ENCODE peak calls at places on chromosomes 11 and 22, in four cellular contexts. A is GM12878, L is K562, I is HepG2. D is an unnamed sample.

GRCh38 chr11:8056810-8057463 is 24.1 kb upstream of the TUB start:
- DNase-seq in A (no peak), L (no peak), I (no peak), D (no peak)

GRCh38 chr22:42680648-42681047 is 31.5 kb upstream of the CYB5R3 start:
- DNase-seq in A (no peak), L (no peak), I (no peak), D (no peak)

GRCh38 chr11:120305286-120305685 is 19.8 kb upstream of the TLCD5 start:
- DNase-seq in A (no peak), L (peak), I (no peak), D (no peak)

GRCh38 chr11:35056391-35057093 is 82.4 kb upstream of the CD44 start:
- DNase-seq in A (no peak), L (no peak), I (no peak), D (no peak)

GRCh38 chr11:110165039-110165438 is 71.8 kb downstream of the ZC3H12C start:
- DNase-seq in A (no peak), L (no peak), I (no peak), D (no peak)

GRCh38 chr22:28771195-28771791 is 1.2 kb upstream of the CCDC117 start:
- DNase-seq in A (no peak), L (no peak), I (peak), D (no peak)

GRCh38 chr11:27241316-27242122 is 121.5 kb downstream of the CCDC34 start:
- DNase-seq in A (no peak), L (no peak), I (no peak), D (no peak)

GRCh38 chr11:9562716-9563115 is 10.8 kb upstream of the WEE1 start:
- DNase-seq in A (no peak), L (no peak), I (no peak), D (no peak)

GRCh38 chr11:71342951-71343827 is 90.8 kb upstream of the SHANK2 start:
- DNase-seq in A (no peak), L (peak), I (peak), D (peak)

GRCh38 chr11:79485694-79486093 is 44.9 kb upstream of the TENM4 start:
- DNase-seq in A (no peak), L (no peak), I (no peak), D (no peak)

GRCh38 chr11:122803306-122803705 is 35.0 kb upstream of the CRTAM start:
- DNase-seq in A (no peak), L (no peak), I (no peak), D (no peak)

DNA sequence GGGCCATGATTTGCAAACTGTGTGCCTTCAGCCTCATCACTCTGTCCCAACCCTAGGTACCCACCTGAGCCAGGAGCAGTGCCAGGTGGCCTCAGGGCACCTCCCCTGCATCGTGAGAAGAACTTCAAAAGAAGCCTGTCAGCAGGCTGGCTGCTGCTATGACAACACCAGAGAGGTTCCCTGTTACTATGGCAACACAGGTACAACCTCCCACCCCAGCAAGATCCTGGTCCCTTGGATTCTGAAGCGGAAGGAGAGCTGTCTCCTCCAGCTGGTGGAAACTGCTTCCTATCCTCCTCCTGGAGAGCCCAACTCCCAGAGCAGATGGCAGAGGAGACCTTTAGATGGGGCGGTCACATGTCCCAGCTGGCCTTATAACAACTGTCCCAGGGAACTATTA is 2.9 kb downstream of the ZP1 start:
- DNase-seq in A (no peak), L (peak), I (no peak), D (no peak)
- TF ChIP-seq TARDBP in A (no peak), L (no peak), I (no peak), D (no peak)

DNA sequence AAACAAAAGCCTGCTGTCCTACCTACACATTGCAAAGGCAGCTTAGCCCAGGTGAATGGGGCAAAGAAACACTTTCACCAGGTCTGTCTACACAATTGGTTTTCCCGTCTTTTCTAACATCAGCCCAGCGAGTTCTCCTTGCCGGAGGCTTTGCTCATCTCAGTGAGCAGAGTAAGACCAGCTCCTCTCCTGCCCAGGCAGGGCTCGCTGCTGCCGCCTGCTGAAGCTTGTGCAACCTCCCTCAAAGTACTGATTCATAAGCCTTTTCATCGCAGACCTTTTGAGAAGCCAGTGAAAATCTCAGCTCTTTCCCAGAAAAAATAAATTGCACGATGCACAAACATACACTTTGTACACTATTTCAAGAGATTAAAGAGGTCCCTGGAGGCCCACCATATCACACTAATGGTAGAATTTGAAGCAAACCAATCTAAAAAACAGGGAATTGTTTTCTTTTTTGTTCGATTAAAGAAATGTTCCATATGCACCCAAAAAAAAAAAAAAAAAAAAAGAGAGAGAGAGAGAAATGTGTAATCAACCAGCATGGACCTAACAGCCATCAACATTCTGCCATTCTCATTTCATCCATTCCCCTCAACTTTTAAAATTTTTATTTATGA is 328.1 kb upstream of the MPPED2 start:
- DNase-seq in A (no peak), L (no peak), I (peak), D (peak)
- TF ChIP-seq BHLHE40 in A (no peak), L (no peak), I (no peak), D (no peak)

GRCh38 chr11:12377106-12377823 is at the start of gene PARVA:
- DNase-seq in A (no peak), L (no peak), I (peak), D (peak)
- TF ChIP-seq SP1 in A (no peak), L (no peak), I (no peak), D (no peak)

DNA sequence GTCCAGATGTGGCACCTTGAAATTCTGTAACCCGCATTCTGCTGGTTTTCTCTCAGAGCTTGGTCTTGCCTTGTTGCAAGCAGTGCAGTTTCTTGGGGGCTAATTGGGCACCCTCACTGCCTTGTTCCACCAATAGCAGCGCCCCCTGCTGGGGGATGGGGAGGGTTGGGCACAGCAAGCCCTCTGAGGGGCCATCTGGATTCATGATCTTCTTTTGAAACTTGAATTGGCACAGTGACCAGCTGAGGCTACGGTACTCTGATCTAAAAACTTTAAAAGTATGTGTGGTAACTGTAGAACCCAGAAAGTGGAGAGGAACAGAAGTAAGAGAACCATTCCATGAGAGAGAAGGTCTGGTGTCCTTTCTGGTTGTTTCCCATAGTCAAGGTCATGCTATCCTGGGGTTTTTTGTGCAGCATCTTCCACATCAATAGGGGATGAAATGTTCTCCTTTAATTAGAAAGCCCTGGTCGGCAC is 64.2 kb downstream of the MED15 start:
- DNase-seq in A (no peak), L (peak), I (peak), D (peak)
- TF ChIP-seq TARDBP in A (no peak), L (no peak), I (no peak), D (no peak)

GRCh38 chr11:78354741-78355705 is 62.6 kb downstream of the GAB2 start:
- DNase-seq in A (no peak), L (no peak), I (no peak), D (peak)
- TF ChIP-seq BHLHE40 in A (no peak), L (no peak), I (no peak), D (no peak)

GRCh38 chr11:1632053-1632714 is 2.6 kb downstream of the KRTAP5-5 start:
- DNase-seq in A (no peak), L (no peak), I (no peak), D (no peak)

GRCh38 chr11:1631066-1631568 is 1.5 kb downstream of the KRTAP5-5 start:
- DNase-seq in A (no peak), L (no peak), I (no peak), D (no peak)

GRCh38 chr11:1625541-1625940 is 3.6 kb upstream of the KRTAP5-4 start:
- DNase-seq in A (no peak), L (no peak), I (no peak), D (no peak)

GRCh38 chr11:1629326-1630185 is at the start of gene KRTAP5-5:
- DNase-seq in A (no peak), L (no peak), I (no peak), D (no peak)

GRCh38 chr11:1628506-1629325 is 859 bp upstream of the KRTAP5-5 start:
- DNase-seq in A (no peak), L (peak), I (peak), D (peak)
- TF ChIP-seq SP1 in A (no peak), L (no peak), I (no peak), D (no peak)

DNA sequence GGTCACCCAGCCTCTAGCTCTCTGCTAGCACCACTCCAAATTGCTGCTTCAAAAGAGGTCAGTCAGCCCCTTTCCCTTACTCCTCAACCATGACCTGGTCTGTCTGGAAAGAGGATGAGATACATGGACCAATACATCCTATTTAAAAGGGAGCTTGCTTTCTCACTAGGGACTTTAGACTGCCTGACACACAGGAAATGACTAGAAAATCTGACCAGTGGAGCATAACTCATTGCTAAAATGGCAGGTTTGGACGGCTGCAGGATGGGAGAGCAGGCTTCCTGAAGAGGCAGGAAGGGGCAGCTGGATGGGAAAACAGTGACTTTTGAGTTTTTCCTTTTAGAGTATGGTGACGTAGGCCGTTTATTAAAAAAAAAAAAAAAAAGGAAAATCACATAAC is 25.3 kb downstream of the STIM1 start:
- DNase-seq in A (no peak), L (no peak), I (peak), D (no peak)
- TF ChIP-seq TARDBP in A (no peak), L (no peak), I (no peak), D (no peak)

GRCh38 chr22:30127749-30128166 is 47.5 kb downstream of the HORMAD2 start:
- DNase-seq in A (no peak), L (no peak), I (no peak), D (no peak)
- TF ChIP-seq BHLHE40 in A (no peak), L (no peak), I (no peak), D (no peak)

DNA sequence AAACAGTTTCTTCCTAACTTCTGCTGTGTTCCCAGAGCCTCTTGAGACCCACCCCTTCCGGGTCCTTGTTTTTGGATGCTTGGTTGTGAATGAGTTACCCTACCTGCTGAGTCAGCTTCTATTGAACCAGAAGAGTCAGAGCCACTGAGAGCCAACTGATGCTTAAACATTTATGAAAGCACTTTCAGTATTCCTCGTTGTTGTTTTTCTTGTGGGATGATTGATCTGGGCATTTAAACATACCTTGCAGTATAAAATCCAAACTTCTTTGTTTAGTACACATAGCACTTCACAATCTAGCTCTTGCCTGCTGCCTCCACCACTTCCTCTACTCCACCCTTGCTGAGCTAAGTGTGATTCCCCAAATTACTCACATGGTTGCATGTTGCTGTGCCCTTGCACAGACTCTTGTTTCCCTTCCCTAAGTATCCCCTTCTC is 5.5 kb downstream of the PRSS23 start:
- DNase-seq in A (peak), L (no peak), I (no peak), D (no peak)
- TF ChIP-seq SP1 in A (no peak), L (no peak), I (no peak), D (no peak)

GRCh38 chr11:75014129-75014528 is 25.4 kb downstream of the NEU3 start:
- DNase-seq in A (no peak), L (no peak), I (no peak), D (no peak)
- TF ChIP-seq TARDBP in A (no peak), L (no peak), I (no peak), D (no peak)

D was measured in HEK293T.